ENCODE peak calls at places on chromosomes 5 and 9, in eight cellular contexts. R is astrocyte of the cerebellum, D is heart left ventricle, K is cardiac fibroblast, T is activated T-cell treated with anti-CD3 and anti-CD28 coated beads for 48 hours, X is mucosa of descending colon, A is HS-5, W is nephron progenitor cell. G is an unnamed sample.

GRCh38 chr5:176731506-176732192 is 78.7 kb upstream of the UNC5A start:
- DNase-seq in R (no peak), D (no peak), K (no peak), T (no peak), X (no peak), A (no peak), W (no peak), G (no peak)

GRCh38 chr5:21802869-21803490 is 1050.2 kb downstream of the CDH12 start:
- DNase-seq in R (no peak), D (no peak), K (peak), T (no peak), X (no peak), A (no peak), W (no peak), G (no peak)

GRCh38 chr5:74124826-74125225 is 498.8 kb downstream of the ARHGEF28 start:
- DNase-seq in R (no peak), D (no peak), K (no peak), T (no peak), X (no peak), A (no peak), W (no peak), G (no peak)

GRCh38 chr9:70413798-70414775 is at the start of gene KLF9:
- DNase-seq in R (peak), D (peak), K (peak), T (peak), X (peak), A (peak), W (peak), G (no peak)

GRCh38 chr5:102866315-102866693 is 111.2 kb downstream of the PAM start:
- DNase-seq in R (no peak), D (no peak), K (peak), T (no peak), X (no peak), A (no peak), W (no peak), G (no peak)

GRCh38 chr5:8057764-8058163 is 188.8 kb downstream of the MTRR start:
- DNase-seq in R (peak), D (no peak), K (peak), T (no peak), X (no peak), A (no peak), W (no peak), G (no peak)

GRCh38 chr5:143436871-143437270 is 33.4 kb upstream of the NR3C1 start:
- DNase-seq in R (no peak), D (no peak), K (peak), T (no peak), X (no peak), A (no peak), W (no peak), G (no peak)

GRCh38 chr9:14421291-14421690 is 107.3 kb upstream of the NFIB start:
- DNase-seq in R (no peak), D (no peak), K (no peak), T (no peak), X (no peak), A (no peak), W (no peak), G (no peak)

GRCh38 chr5:174108765-174109164 is 63.3 kb downstream of the NSG2 start:
- DNase-seq in R (no peak), D (no peak), K (no peak), T (no peak), X (no peak), A (no peak), W (no peak), G (no peak)

GRCh38 chr5:44665101-44665701 is 143.5 kb upstream of the MRPS30 start:
- DNase-seq in R (no peak), D (no peak), K (no peak), T (no peak), X (no peak), A (peak), W (no peak), G (peak)

GRCh38 chr9:5870691-5871090 is 20.0 kb upstream of the MLANA start:
- DNase-seq in R (no peak), D (no peak), K (no peak), T (no peak), X (peak), A (no peak), W (no peak), G (no peak)

GRCh38 chr5:41102341-41102740 is 31.2 kb upstream of the MROH2B start:
- DNase-seq in R (no peak), D (no peak), K (no peak), T (no peak), X (no peak), A (no peak), W (no peak), G (no peak)

GRCh38 chr5:131857388-131857787 is 60.6 kb upstream of the FNIP1 start:
- DNase-seq in R (no peak), D (no peak), K (no peak), T (no peak), X (no peak), A (no peak), W (no peak), G (no peak)

GRCh38 chr9:99998266-99998665 is 91.8 kb downstream of the STX17 start:
- DNase-seq in R (no peak), D (no peak), K (no peak), T (no peak), X (no peak), A (no peak), W (no peak), G (no peak)

GRCh38 chr9:19631181-19631580 is 157.7 kb downstream of the SLC24A2 start:
- DNase-seq in R (no peak), D (no peak), K (no peak), T (no peak), X (no peak), A (no peak), W (no peak), G (no peak)

GRCh38 chr9:128285033-128285784 is 9.1 kb downstream of the SWI5 start:
- DNase-seq in R (no peak), D (no peak), K (no peak), T (no peak), X (no peak), A (no peak), W (no peak), G (no peak)

GRCh38 chr9:2984481-2984880 is 140.6 kb upstream of the PUM3 start:
- DNase-seq in R (no peak), D (no peak), K (no peak), T (no peak), X (no peak), A (no peak), W (no peak), G (no peak)

GRCh38 chr9:114691046-114691955 is 9.3 kb upstream of the TEX48 start:
- DNase-seq in R (peak), D (no peak), K (peak), T (peak), X (no peak), A (peak), W (no peak), G (peak)

GRCh38 chr9:136117291-136118060 is 1.2 kb downstream of the TMEM250 start:
- DNase-seq in R (no peak), D (peak), K (peak), T (no peak), X (peak), A (no peak), W (no peak), G (no peak)

GRCh38 chr5:31186672-31187267 is 6.7 kb upstream of the CDH6 start:
- DNase-seq in R (peak), D (no peak), K (peak), T (no peak), X (no peak), A (peak), W (no peak), G (no peak)

GRCh38 chr9:135602789-135603481 is 36.4 kb downstream of the GLT6D1 start:
- DNase-seq in R (no peak), D (peak), K (peak), T (peak), X (peak), A (peak), W (peak), G (no peak)

GRCh38 chr5:151002250-151002649 is 18.1 kb upstream of the GPX3 start:
- DNase-seq in R (no peak), D (no peak), K (peak), T (no peak), X (peak), A (peak), W (no peak), G (no peak)

GRCh38 chr5:1298723-1299510 is 4.0 kb upstream of the TERT start:
- DNase-seq in R (no peak), D (no peak), K (no peak), T (no peak), X (no peak), A (no peak), W (peak), G (no peak)

GRCh38 chr9:108323615-108324014 is 532.2 kb downstream of the ACTL7B start:
- DNase-seq in R (no peak), D (no peak), K (no peak), T (no peak), X (no peak), A (no peak), W (no peak), G (no peak)

GRCh38 chr5:103013933-103014552 is 105.9 kb downstream of the GIN1 start:
- DNase-seq in R (no peak), D (no peak), K (peak), T (no peak), X (no peak), A (no peak), W (no peak), G (no peak)

GRCh38 chr9:32550046-32550608 is 2.0 kb upstream of the SMIM27 start:
- DNase-seq in R (no peak), D (no peak), K (peak), T (no peak), X (no peak), A (no peak), W (peak), G (no peak)

GRCh38 chr5:37448941-37449340 is 69.8 kb downstream of the WDR70 start:
- DNase-seq in R (peak), D (no peak), K (peak), T (no peak), X (no peak), A (no peak), W (no peak), G (no peak)

GRCh38 chr9:85425153-85425611 is 316.6 kb downstream of the AGTPBP1 start:
- DNase-seq in R (no peak), D (peak), K (peak), T (peak), X (peak), A (peak), W (peak), G (peak)

GRCh38 chr5:14204011-14204670 is 61.0 kb downstream of the TRIO start:
- DNase-seq in R (no peak), D (no peak), K (peak), T (no peak), X (no peak), A (no peak), W (no peak), G (no peak)

GRCh38 chr5:7494446-7495132 is 98.7 kb downstream of the ADCY2 start:
- DNase-seq in R (no peak), D (no peak), K (no peak), T (no peak), X (no peak), A (no peak), W (no peak), G (no peak)